ENCODE peak calls at places on chromosomes 11 and 22, in eight cellular contexts. Y, W, N, H, Z, D, L and T are unnamed samples.

GRCh38 chr11:125772834-125773505 is 5.7 kb downstream of the PATE2 start:
- DNase-seq in Y (peak; percentile 79), W (peak; percentile 3), N (no peak), H (no peak), Z (peak; percentile 66), D (no peak), L (no peak), T (no peak)

GRCh38 chr11:128156486-128156885 is 430.9 kb downstream of the ETS1 start:
- DNase-seq in Y (peak; percentile 89), W (no peak), N (no peak), H (no peak), Z (no peak), D (no peak), L (no peak), T (no peak)

GRCh38 chr22:50601669-50602337 is 1.2 kb downstream of the MAPK8IP2 start:
- DNase-seq in Y (no peak), W (no peak), N (no peak), H (no peak), Z (no peak), D (no peak), L (no peak), T (no peak)

GRCh38 chr11:76523147-76523546 is 78.3 kb downstream of the EMSY start:
- DNase-seq in Y (no peak), W (peak; percentile 33), N (no peak), H (no peak), Z (no peak), D (no peak), L (no peak), T (no peak)

GRCh38 chr22:37275622-37276021 is 6.7 kb upstream of the CYTH4 start:
- DNase-seq in Y (no peak), W (no peak), N (no peak), H (no peak), Z (no peak), D (no peak), L (no peak), T (no peak)

GRCh38 chr11:102238287-102238894 is 78.9 kb upstream of the BIRC3 start:
- DNase-seq in Y (no peak), W (no peak), N (no peak), H (no peak), Z (no peak), D (no peak), L (no peak), T (no peak)

GRCh38 chr11:61774441-61774840 is 18.0 kb downstream of the TMEM258 start:
- DNase-seq in Y (no peak), W (no peak), N (no peak), H (no peak), Z (no peak), D (no peak), L (no peak), T (no peak)

GRCh38 chr22:24976442-24977218 is 24.1 kb downstream of the KIAA1671 start:
- DNase-seq in Y (no peak), W (no peak), N (no peak), H (no peak), Z (no peak), D (no peak), L (no peak), T (no peak)

GRCh38 chr22:45284705-45285305 is at the start of gene UPK3A:
- DNase-seq in Y (no peak), W (peak; percentile 34), N (no peak), H (no peak), Z (no peak), D (peak; percentile 88), L (peak; percentile 87), T (no peak)

GRCh38 chr22:44915441-44915840 is 94.4 kb downstream of the PHF21B start:
- DNase-seq in Y (no peak), W (no peak), N (no peak), H (no peak), Z (no peak), D (no peak), L (no peak), T (no peak)

GRCh38 chr11:66727883-66728759 is 895 bp downstream of the SPTBN2 start:
- DNase-seq in Y (no peak), W (no peak), N (no peak), H (no peak), Z (no peak), D (peak; percentile 16), L (no peak), T (no peak)

GRCh38 chr11:45082744-45083543 is 63.5 kb upstream of the PRDM11 start:
- DNase-seq in Y (no peak), W (no peak), N (no peak), H (no peak), Z (no peak), D (no peak), L (no peak), T (no peak)

GRCh38 chr11:125085301-125086081 is 22.4 kb downstream of the SLC37A2 start:
- DNase-seq in Y (no peak), W (no peak), N (no peak), H (no peak), Z (no peak), D (no peak), L (no peak), T (no peak)

GRCh38 chr22:19766506-19767426 is 6.2 kb downstream of the TBX1 start:
- DNase-seq in Y (no peak), W (peak; percentile 44), N (peak; percentile 63), H (no peak), Z (no peak), D (peak; percentile 60), L (peak; percentile 60), T (no peak)

GRCh38 chr11:40384991-40385390 is 1074.5 kb downstream of the LRRC4C start:
- DNase-seq in Y (no peak), W (peak; percentile 87), N (no peak), H (no peak), Z (peak; percentile 62), D (no peak), L (no peak), T (peak; percentile 83)

GRCh38 chr22:46464296-46464695 is 73.1 kb downstream of the CELSR1 start:
- DNase-seq in Y (no peak), W (no peak), N (no peak), H (no peak), Z (no peak), D (no peak), L (no peak), T (no peak)
- H3K4me3 ChIP-seq in Y (no peak overlapping the region), W (no peak overlapping the region), N (no peak overlapping the region), H (no peak overlapping the region), Z (no peak overlapping the region), D (no peak overlapping the region), L (no peak overlapping the region), T (no peak overlapping the region)

GRCh38 chr11:131328843-131329242 is 41.6 kb upstream of the NTM start:
- DNase-seq in Y (no peak), W (no peak), N (no peak), H (no peak), Z (no peak), D (no peak), L (no peak), T (no peak)

GRCh38 chr11:131331546-131331945 is 38.9 kb upstream of the NTM start:
- DNase-seq in Y (no peak), W (no peak), N (no peak), H (no peak), Z (no peak), D (no peak), L (no peak), T (no peak)

GRCh38 chr11:131326829-131327228 is 43.6 kb upstream of the NTM start:
- DNase-seq in Y (no peak), W (no peak), N (no peak), H (no peak), Z (no peak), D (no peak), L (no peak), T (no peak)
- TF ChIP-seq CTCF in Y (no peak), W (no peak), N (no peak), H (no peak), Z (no peak), D (no peak), L (no peak), T (no peak)

DNA sequence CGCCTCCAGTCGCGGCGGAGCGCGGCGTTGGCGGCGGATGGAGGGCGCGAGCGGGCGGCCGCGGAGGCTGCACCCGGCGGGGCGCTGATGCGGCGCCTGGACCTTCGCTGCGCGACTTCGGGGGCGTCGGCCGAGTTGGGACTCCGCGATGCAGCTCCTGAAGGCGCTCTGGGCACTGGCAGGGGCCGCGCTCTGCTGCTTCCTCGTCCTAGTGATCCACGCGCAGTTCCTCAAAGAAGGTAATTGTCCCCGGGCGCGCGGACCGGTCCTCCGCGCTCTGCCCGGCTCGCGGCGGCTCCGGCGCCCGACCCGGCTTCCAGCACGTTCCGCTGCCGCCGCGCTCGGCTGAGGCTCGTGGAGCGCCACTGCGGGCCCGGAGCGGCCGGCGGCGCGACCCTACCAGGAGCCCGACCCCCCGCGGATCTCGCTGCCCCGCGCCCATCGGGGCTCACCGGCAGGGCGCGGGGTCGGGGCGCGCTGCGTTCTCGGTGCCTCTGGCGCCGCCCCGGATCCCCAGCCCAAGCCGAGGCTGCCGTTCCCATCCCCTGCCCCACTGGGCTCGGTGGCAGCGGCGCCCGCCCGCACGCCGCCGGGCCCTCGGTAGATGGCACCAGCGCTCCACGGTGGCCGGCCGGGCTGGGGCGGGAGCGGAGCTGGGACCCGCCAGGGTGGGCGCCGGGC is 1251.2 kb downstream of the BRD1 start:
- DNase-seq in Y (no peak), W (peak; percentile 4), N (no peak), H (no peak), Z (no peak), D (no peak), L (no peak), T (no peak)
- H3K4me3 ChIP-seq in Y (no peak overlapping the region), W (no peak overlapping the region), N (no peak overlapping the region), H (no peak overlapping the region), Z (no peak overlapping the region), D (peak overlapping the region; percentile 30), L (peak overlapping the region; percentile 7), T (no peak overlapping the region)

GRCh38 chr22:48425091-48425506 is 1402.6 kb downstream of the BRD1 start:
- DNase-seq in Y (no peak), W (no peak), N (no peak), H (no peak), Z (no peak), D (no peak), L (no peak), T (no peak)

GRCh38 chr22:48428556-48429371 is 1398.9 kb downstream of the BRD1 start:
- DNase-seq in Y (no peak), W (no peak), N (no peak), H (no peak), Z (no peak), D (no peak), L (no peak), T (no peak)

GRCh38 chr22:48429621-48430020 is 1398.1 kb downstream of the BRD1 start:
- DNase-seq in Y (no peak), W (no peak), N (no peak), H (no peak), Z (no peak), D (no peak), L (no peak), T (no peak)

GRCh38 chr22:48426466-48427380 is 1401.0 kb downstream of the BRD1 start:
- DNase-seq in Y (no peak), W (no peak), N (no peak), H (no peak), Z (no peak), D (no peak), L (no peak), T (no peak)

DNA sequence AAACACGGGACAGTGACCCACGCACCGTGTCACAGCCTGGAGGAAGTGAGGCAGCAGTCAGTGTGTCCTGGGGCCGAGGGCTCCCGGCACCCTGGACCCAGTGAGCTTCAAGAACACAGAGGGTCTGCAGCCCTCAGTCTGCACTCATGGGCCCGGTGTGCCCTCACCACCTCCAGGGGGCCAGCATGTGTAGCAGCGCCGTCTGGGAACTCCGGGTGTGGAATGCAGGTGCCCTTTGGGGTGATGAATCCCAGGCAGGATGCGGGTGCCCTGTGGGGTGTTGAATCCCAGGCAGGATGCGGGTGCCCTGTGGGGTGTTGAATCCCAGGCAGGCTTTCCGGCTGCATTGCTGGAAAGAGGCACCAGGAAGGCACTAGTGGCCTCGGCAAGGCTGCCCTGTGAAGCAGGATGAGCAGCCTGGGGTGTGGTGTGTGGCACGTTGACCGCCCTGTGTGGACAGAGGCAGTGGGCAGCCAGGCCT is 1399.9 kb downstream of the BRD1 start:
- DNase-seq in Y (no peak), W (no peak), N (no peak), H (no peak), Z (no peak), D (no peak), L (no peak), T (no peak)
- TF ChIP-seq CTCF in Y (no peak), W (no peak), N (no peak), H (no peak), Z (no peak), D (no peak), L (no peak), T (no peak)